ENCODE peak calls at places on chromosomes 6 and 20, in five cellular contexts. Z, S, I, M and E are unnamed samples.

GRCh38 chr20:44264287-44264686 is 17.2 kb downstream of the GDAP1L1 start:
- DNase-seq in M (no peak), Z (no peak), I (no peak), S (no peak), E (no peak)

GRCh38 chr20:11814276-11814675 is 103.4 kb upstream of the BTBD3 start:
- DNase-seq in M (no peak), Z (no peak), I (peak; percentile 78), S (no peak), E (no peak)

GRCh38 chr6:152669894-152670293 is 27.8 kb upstream of the MYCT1 start:
- DNase-seq in Z (no peak), I (peak; percentile 67), M (no peak), S (no peak), E (no peak)

GRCh38 chr6:113110211-113110610 is 746.9 kb upstream of the MARCKS start:
- DNase-seq in S (no peak), I (no peak), M (no peak), Z (no peak), E (no peak)

GRCh38 chr20:54255157-54255556 is 47.3 kb downstream of the PFDN4 start:
- DNase-seq in S (no peak), Z (no peak), I (peak; percentile 58), M (no peak), E (no peak)

GRCh38 chr6:39962831-39963230 is 28.6 kb upstream of the MOCS1 start:
- DNase-seq in I (peak; percentile 72), S (no peak), M (no peak), Z (no peak), E (no peak)

GRCh38 chr6:9139762-9140161 is 704.4 kb upstream of the SLC35B3 start:
- DNase-seq in Z (no peak), M (no peak), S (no peak), I (no peak), E (no peak)

GRCh38 chr6:108489699-108490098 is 71.0 kb upstream of the FOXO3 start:
- DNase-seq in Z (no peak), I (no peak), S (no peak), M (no peak), E (no peak)

GRCh38 chr6:164106345-164106769 is 691.8 kb downstream of the QKI start:
- DNase-seq in I (peak; percentile 60), M (no peak), Z (peak; percentile 70), S (no peak), E (no peak)

GRCh38 chr6:163672710-163673109 is 258.2 kb downstream of the QKI start:
- DNase-seq in I (no peak), M (no peak), S (no peak), Z (no peak), E (no peak)

GRCh38 chr20:37567671-37568588 is 40.3 kb upstream of the BLCAP start:
- DNase-seq in S (no peak), M (peak; percentile 25), I (peak; percentile 17), Z (no peak), E (peak; percentile 76)

GRCh38 chr6:121305957-121306607 is 28.2 kb downstream of the TBC1D32 start:
- DNase-seq in Z (no peak), I (peak; percentile 76), S (no peak), M (no peak), E (no peak)

GRCh38 chr6:116971959-116972358 is 94.9 kb downstream of the RFX6 start:
- DNase-seq in I (peak; percentile 67), M (no peak), Z (no peak), S (no peak), E (no peak)

GRCh38 chr20:47330933-47331708 is 25.4 kb downstream of the ZMYND8 start:
- DNase-seq in Z (no peak), I (peak; percentile 89), S (no peak), M (peak; percentile 77), E (no peak)

GRCh38 chr6:144314003-144314485 is 28.9 kb downstream of the UTRN start:
- DNase-seq in M (no peak), S (no peak), I (peak; percentile 92), Z (peak; percentile 65), E (no peak)

GRCh38 chr6:41347349-41348050 is 12.1 kb downstream of the NCR2 start:
- DNase-seq in M (no peak), S (no peak), Z (no peak), I (peak; percentile 13), E (peak; percentile 54)

GRCh38 chr20:18397090-18397489 is 69.7 kb downstream of the DZANK1 start:
- DNase-seq in S (no peak), Z (no peak), M (no peak), I (peak; percentile 31), E (no peak)

GRCh38 chr6:20540683-20541082 is 6.4 kb downstream of the CDKAL1 start:
- DNase-seq in I (peak; percentile 81), S (no peak), Z (no peak), M (no peak), E (no peak)

GRCh38 chr20:63702036-63702665 is 5.6 kb downstream of the ARFRP1 start:
- DNase-seq in S (no peak), M (no peak), Z (no peak), I (no peak), E (no peak)

GRCh38 chr20:34129518-34130162 is 17.6 kb upstream of the EIF2S2 start:
- DNase-seq in S (peak; percentile 64), I (peak; percentile 85), Z (peak; percentile 37), M (peak; percentile 73), E (no peak)

GRCh38 chr6:147285087-147285855 is 81.1 kb downstream of the STXBP5 start:
- DNase-seq in M (no peak), Z (no peak), S (no peak), I (peak; percentile 83), E (no peak)

GRCh38 chr6:44049163-44049988 is 77.9 kb downstream of the MRPL14 start:
- DNase-seq in Z (no peak), I (no peak), M (no peak), S (peak; percentile 49), E (no peak)

GRCh38 chr20:51636123-51636522 is 93.6 kb upstream of the NFATC2 start:
- DNase-seq in S (no peak), M (no peak), Z (no peak), I (no peak), E (no peak)

GRCh38 chr20:46022411-46023147 is 6.4 kb upstream of the SLC12A5 start:
- DNase-seq in Z (peak; percentile 74), I (peak; percentile 26), M (peak; percentile 81), S (peak; percentile 65), E (no peak)

GRCh38 chr6:41182069-41183034 is 18.6 kb downstream of the TREML2 start:
- DNase-seq in Z (no peak), S (peak; percentile 49), M (peak; percentile 69), I (peak; percentile 77), E (peak; percentile 73)

DNA sequence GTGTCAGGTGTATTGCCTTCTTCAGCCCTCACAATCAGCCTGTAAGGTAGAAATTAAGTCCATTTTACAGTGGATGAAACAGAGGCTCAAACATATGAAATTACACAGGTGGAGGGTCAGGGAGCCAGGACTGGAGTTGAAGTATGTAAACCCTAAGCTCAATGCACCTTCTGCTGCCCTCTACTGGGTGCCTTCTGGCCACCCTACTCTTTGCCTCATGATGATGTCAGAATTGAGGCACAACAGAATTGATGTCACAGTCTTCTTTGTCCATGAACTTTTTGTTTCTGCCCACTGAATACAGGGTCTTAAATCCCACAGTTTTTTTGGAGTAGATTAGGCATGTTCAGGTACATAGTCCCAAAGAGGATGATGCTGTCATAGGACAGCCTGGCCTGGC is 400.8 kb upstream of the CHD6 start:
- DNase-seq in M (no peak), Z (no peak), I (no peak), S (no peak), E (no peak)
- TF ChIP-seq CTCF in M (peak; percentile 5), Z (no peak), I (no peak), S (no peak), E (no peak)

DNA sequence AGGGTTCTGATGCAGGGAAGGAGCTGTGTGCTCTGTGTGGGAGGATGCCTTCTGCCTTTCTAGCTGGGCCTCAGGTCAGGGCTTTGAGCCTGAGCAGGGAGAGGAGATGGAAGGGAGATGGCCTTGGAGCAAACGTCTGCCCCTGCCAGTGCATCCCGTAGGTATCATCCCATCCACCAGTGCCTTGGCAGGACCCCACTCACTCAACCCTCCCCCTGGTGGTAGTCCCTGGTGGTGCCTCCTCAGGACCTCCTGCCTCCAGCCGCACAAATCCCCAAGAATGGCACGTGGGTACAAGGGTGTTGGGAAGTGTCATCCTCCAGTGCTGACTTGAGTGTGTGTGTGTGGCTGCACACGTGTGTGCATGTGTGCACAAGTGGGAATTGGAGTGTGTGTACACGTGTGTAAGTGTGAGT is 23.1 kb upstream of the MICB start:
- DNase-seq in M (peak; percentile 41), S (no peak), I (no peak), Z (no peak), E (peak; percentile 79)
- TF ChIP-seq CTCF in M (no peak), S (no peak), I (peak; percentile 49), Z (no peak), E (peak; percentile 20)

GRCh38 chr6:100176321-100176950 is 182.4 kb upstream of the MCHR2 start:
- DNase-seq in S (no peak), M (no peak), Z (no peak), I (peak; percentile 84), E (no peak)
- TF ChIP-seq CTCF in S (peak; percentile 10), M (no peak), Z (no peak), I (peak; percentile 70), E (peak; percentile 63)

GRCh38 chr6:63245908-63246307 is 34.6 kb downstream of the FKBP1C start:
- DNase-seq in S (no peak), I (no peak), Z (no peak), M (no peak), E (no peak)
- TF ChIP-seq CTCF in S (no peak), I (no peak), Z (no peak), M (no peak), E (peak; percentile 18)

DNA sequence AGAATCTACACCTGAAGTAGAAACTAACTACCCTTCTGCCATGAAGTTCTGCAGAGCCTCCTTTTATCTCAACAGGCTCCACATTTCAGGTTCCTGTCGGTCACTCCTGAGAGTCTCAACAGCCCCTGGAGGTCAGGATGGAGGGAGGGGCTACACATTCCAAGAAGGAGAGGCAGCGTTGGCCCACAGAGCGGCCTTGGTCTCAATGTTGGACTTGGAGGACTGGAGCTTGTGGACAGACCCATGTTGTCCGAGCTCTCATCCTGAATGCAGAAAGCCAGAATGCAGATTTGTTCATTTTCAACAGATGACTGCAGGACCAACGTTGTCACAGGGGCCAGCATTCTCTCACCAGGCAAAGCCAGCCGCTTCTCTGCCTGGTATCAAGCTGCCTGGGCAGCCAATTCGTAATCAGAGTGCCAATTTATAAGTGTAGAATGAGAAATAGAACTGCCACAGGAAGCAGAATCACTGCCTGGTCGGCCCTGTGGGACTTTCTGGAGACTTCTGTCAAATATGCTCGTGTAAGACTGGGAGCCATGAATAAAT is 212.5 kb upstream of the SNX9 start:
- DNase-seq in I (no peak), Z (no peak), S (no peak), M (peak; percentile 31), E (no peak)
- TF ChIP-seq CTCF in I (no peak), Z (no peak), S (no peak), M (no peak), E (no peak)

DNA sequence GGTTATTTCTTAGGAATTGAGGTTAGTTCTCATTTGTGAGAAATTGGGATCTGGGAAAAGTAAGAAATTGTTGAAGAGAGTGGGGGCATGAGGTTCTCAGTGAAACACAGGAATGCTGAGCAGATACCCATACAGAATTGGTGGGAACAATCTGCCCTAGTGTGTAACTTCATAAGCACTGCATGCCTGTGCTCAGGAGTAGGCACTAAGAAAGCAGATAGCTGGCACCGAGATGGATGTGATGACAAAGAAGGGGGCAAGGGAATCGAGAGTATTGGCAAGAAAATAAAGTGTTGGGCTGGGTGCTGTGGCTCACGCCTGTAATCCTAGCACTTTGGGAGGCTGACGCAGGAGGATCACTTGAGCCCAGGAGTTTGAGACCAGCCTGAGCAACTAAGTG is 4.0 kb downstream of the SLC17A5 start:
- DNase-seq in S (no peak), I (no peak), Z (no peak), M (no peak), E (no peak)
- TF ChIP-seq CTCF in S (no peak), I (no peak), Z (no peak), M (no peak), E (no peak)